ENCODE peak calls at places on chromosomes 11 and 22, in seven cellular contexts. One of them, this sample, is unnamed.

GRCh38 chr11:130448416-130449068 is at the start of gene ADAMTS15:
- DNase-seq in astrocyte of the hippocampus: peak
- DNase-seq in psoas muscle: peak
- DNase-seq in stomach: peak
- DNase-seq in endothelial cell: peak
- DNase-seq in prostate gland: peak
- DNase-seq in BE2C: peak
- DNase-seq in this sample: peak

GRCh38 chr11:73195191-73196007 is 22.7 kb upstream of the P2RY2 start:
- DNase-seq in astrocyte of the hippocampus: peak
- DNase-seq in psoas muscle: no peak
- DNase-seq in stomach: peak
- DNase-seq in endothelial cell: no peak
- DNase-seq in prostate gland: peak
- DNase-seq in BE2C: no peak
- DNase-seq in this sample: no peak

GRCh38 chr22:23245045-23245798 is 64.9 kb downstream of the BCR start:
- DNase-seq in astrocyte of the hippocampus: peak
- DNase-seq in psoas muscle: no peak
- DNase-seq in stomach: no peak
- DNase-seq in endothelial cell: no peak
- DNase-seq in prostate gland: no peak
- DNase-seq in BE2C: no peak
- DNase-seq in this sample: no peak

GRCh38 chr11:116109228-116109627 is 605.0 kb upstream of the CADM1 start:
- DNase-seq in astrocyte of the hippocampus: peak
- DNase-seq in psoas muscle: no peak
- DNase-seq in stomach: no peak
- DNase-seq in endothelial cell: no peak
- DNase-seq in prostate gland: no peak
- DNase-seq in BE2C: peak
- DNase-seq in this sample: no peak

GRCh38 chr22:17065433-17065832 is 19.4 kb upstream of the IL17RA start:
- DNase-seq in astrocyte of the hippocampus: no peak
- DNase-seq in psoas muscle: peak
- DNase-seq in stomach: peak
- DNase-seq in endothelial cell: no peak
- DNase-seq in prostate gland: no peak
- DNase-seq in BE2C: no peak
- DNase-seq in this sample: no peak

GRCh38 chr22:32469799-32470212 is 4.8 kb upstream of the FBXO7 start:
- DNase-seq in astrocyte of the hippocampus: peak
- DNase-seq in psoas muscle: no peak
- DNase-seq in stomach: no peak
- DNase-seq in endothelial cell: no peak
- DNase-seq in prostate gland: no peak
- DNase-seq in BE2C: peak
- DNase-seq in this sample: peak

GRCh38 chr11:61022311-61023085 is 51.0 kb downstream of the CD6 start:
- DNase-seq in astrocyte of the hippocampus: no peak
- DNase-seq in psoas muscle: no peak
- DNase-seq in stomach: no peak
- DNase-seq in endothelial cell: no peak
- DNase-seq in prostate gland: no peak
- DNase-seq in BE2C: no peak
- DNase-seq in this sample: no peak

GRCh38 chr11:67317365-67318238 is 14.3 kb downstream of the SSH3 start:
- DNase-seq in astrocyte of the hippocampus: peak
- DNase-seq in psoas muscle: peak
- DNase-seq in stomach: peak
- DNase-seq in endothelial cell: peak
- DNase-seq in prostate gland: peak
- DNase-seq in BE2C: peak
- DNase-seq in this sample: peak

GRCh38 chr11:33375688-33376311 is 118.6 kb downstream of the HIPK3 start:
- DNase-seq in astrocyte of the hippocampus: peak
- DNase-seq in psoas muscle: no peak
- DNase-seq in stomach: no peak
- DNase-seq in endothelial cell: peak
- DNase-seq in prostate gland: no peak
- DNase-seq in BE2C: peak
- DNase-seq in this sample: peak

GRCh38 chr11:109247071-109247470 is 174.9 kb upstream of the C11orf87 start:
- DNase-seq in astrocyte of the hippocampus: no peak
- DNase-seq in psoas muscle: no peak
- DNase-seq in stomach: no peak
- DNase-seq in endothelial cell: no peak
- DNase-seq in prostate gland: no peak
- DNase-seq in BE2C: no peak
- DNase-seq in this sample: no peak

GRCh38 chr22:49856343-49856742 is 2.7 kb downstream of the ZBED4 start:
- DNase-seq in astrocyte of the hippocampus: no peak
- DNase-seq in psoas muscle: no peak
- DNase-seq in stomach: no peak
- DNase-seq in endothelial cell: no peak
- DNase-seq in prostate gland: no peak
- DNase-seq in BE2C: no peak
- DNase-seq in this sample: no peak

GRCh38 chr11:128643661-128644060 is 50.2 kb upstream of the FLI1 start:
- DNase-seq in astrocyte of the hippocampus: no peak
- DNase-seq in psoas muscle: no peak
- DNase-seq in stomach: no peak
- DNase-seq in endothelial cell: no peak
- DNase-seq in prostate gland: no peak
- DNase-seq in BE2C: no peak
- DNase-seq in this sample: no peak

GRCh38 chr22:40463017-40463631 is 92.7 kb downstream of the SGSM3 start:
- DNase-seq in astrocyte of the hippocampus: no peak
- DNase-seq in psoas muscle: no peak
- DNase-seq in stomach: no peak
- DNase-seq in endothelial cell: no peak
- DNase-seq in prostate gland: no peak
- DNase-seq in BE2C: no peak
- DNase-seq in this sample: no peak

GRCh38 chr22:20132686-20133246 is 1.2 kb downstream of the ZDHHC8 start:
- DNase-seq in astrocyte of the hippocampus: no peak
- DNase-seq in psoas muscle: no peak
- DNase-seq in stomach: no peak
- DNase-seq in endothelial cell: no peak
- DNase-seq in prostate gland: no peak
- DNase-seq in BE2C: no peak
- DNase-seq in this sample: no peak

GRCh38 chr11:93209476-93209875 is 11.7 kb upstream of the SLC36A4 start:
- DNase-seq in astrocyte of the hippocampus: no peak
- DNase-seq in psoas muscle: no peak
- DNase-seq in stomach: no peak
- DNase-seq in endothelial cell: no peak
- DNase-seq in prostate gland: no peak
- DNase-seq in BE2C: no peak
- DNase-seq in this sample: no peak

GRCh38 chr11:120894207-120894989 is 129.5 kb upstream of the TBCEL start:
- DNase-seq in astrocyte of the hippocampus: no peak
- DNase-seq in psoas muscle: peak
- DNase-seq in stomach: no peak
- DNase-seq in endothelial cell: no peak
- DNase-seq in prostate gland: peak
- DNase-seq in BE2C: no peak
- DNase-seq in this sample: no peak

GRCh38 chr11:46560300-46561025 is 33.4 kb downstream of the AMBRA1 start:
- DNase-seq in astrocyte of the hippocampus: peak
- DNase-seq in psoas muscle: no peak
- DNase-seq in stomach: no peak
- DNase-seq in endothelial cell: no peak
- DNase-seq in prostate gland: peak
- DNase-seq in BE2C: no peak
- DNase-seq in this sample: peak

GRCh38 chr11:64918056-64918455 is 1.0 kb upstream of the ATG2A start:
- DNase-seq in astrocyte of the hippocampus: peak
- DNase-seq in psoas muscle: no peak
- DNase-seq in stomach: no peak
- DNase-seq in endothelial cell: no peak
- DNase-seq in prostate gland: no peak
- DNase-seq in BE2C: no peak
- DNase-seq in this sample: peak

GRCh38 chr22:45757068-45757467 is 85.4 kb downstream of the ATXN10 start:
- DNase-seq in astrocyte of the hippocampus: peak
- DNase-seq in psoas muscle: no peak
- DNase-seq in stomach: no peak
- DNase-seq in endothelial cell: no peak
- DNase-seq in prostate gland: no peak
- DNase-seq in BE2C: no peak
- DNase-seq in this sample: peak

GRCh38 chr11:78752528-78752927 is 177.9 kb upstream of the NARS2 start:
- DNase-seq in astrocyte of the hippocampus: peak
- DNase-seq in psoas muscle: no peak
- DNase-seq in stomach: no peak
- DNase-seq in endothelial cell: no peak
- DNase-seq in prostate gland: no peak
- DNase-seq in BE2C: no peak
- DNase-seq in this sample: no peak

GRCh38 chr22:40176921-40177737 is 596 bp upstream of the TNRC6B start:
- DNase-seq in astrocyte of the hippocampus: peak
- DNase-seq in psoas muscle: peak
- DNase-seq in stomach: peak
- DNase-seq in endothelial cell: peak
- DNase-seq in prostate gland: peak
- DNase-seq in BE2C: peak
- DNase-seq in this sample: peak

GRCh38 chr22:48758021-48758561 is 1069.6 kb downstream of the BRD1 start:
- DNase-seq in astrocyte of the hippocampus: no peak
- DNase-seq in psoas muscle: no peak
- DNase-seq in stomach: peak
- DNase-seq in endothelial cell: peak
- DNase-seq in prostate gland: peak
- DNase-seq in BE2C: no peak
- DNase-seq in this sample: peak

This sample was measured in left kidney.